ENCODE peak calls at places on chromosomes 5 and 9, in six cellular contexts. C, E, G, B, R and U are unnamed samples.

GRCh38 chr5:2758632-2759031 is 7.2 kb upstream of the IRX2 start:
- DNase-seq in B (no peak), E (no peak), R (no peak), G (no peak), C (no peak), U (peak; percentile 86)

GRCh38 chr5:1730487-1730847 is 69.2 kb downstream of the MRPL36 start:
- DNase-seq in G (no peak), R (no peak), C (peak; percentile 2), B (no peak), E (no peak), U (no peak)

GRCh38 chr9:83013261-83013610 is 49.7 kb downstream of the RASEF start:
- DNase-seq in E (no peak), R (no peak), C (no peak), B (no peak), G (no peak), U (no peak)

GRCh38 chr9:137615387-137615871 is 3.4 kb upstream of the EHMT1 start:
- DNase-seq in B (no peak), R (no peak), E (no peak), C (no peak), G (no peak), U (no peak)

GRCh38 chr5:133565993-133566392 is 46.3 kb downstream of the FSTL4 start:
- DNase-seq in G (no peak), C (peak; percentile 16), E (no peak), B (peak; percentile 10), R (no peak), U (peak; percentile 59)

GRCh38 chr9:90870646-90871326 is 69.2 kb downstream of the SYK start:
- DNase-seq in E (no peak), B (peak; percentile 53), R (no peak), C (no peak), G (no peak), U (peak; percentile 59)

GRCh38 chr5:40781843-40782409 is 16.2 kb downstream of the PRKAA1 start:
- DNase-seq in C (peak; percentile 11), E (no peak), R (peak; percentile 25), G (no peak), B (peak; percentile 15), U (no peak)

GRCh38 chr5:114223866-114224265 is 138.0 kb upstream of the KCNN2 start:
- DNase-seq in G (no peak), B (peak; percentile 27), R (no peak), C (no peak), E (no peak), U (peak; percentile 46)

GRCh38 chr9:130939405-130939941 is 426 bp upstream of the FIBCD1 start:
- DNase-seq in G (no peak), E (no peak), R (no peak), B (no peak), C (no peak), U (peak; percentile 32)

GRCh38 chr5:176876506-176877431 is 22.4 kb downstream of the HK3 start:
- DNase-seq in C (no peak), G (no peak), E (no peak), B (no peak), R (no peak), U (no peak)

GRCh38 chr5:83955916-83956315 is 235.3 kb upstream of the HAPLN1 start:
- DNase-seq in G (no peak), E (no peak), C (no peak), B (no peak), R (no peak), U (peak; percentile 41)

GRCh38 chr9:85142461-85143401 is 473.2 kb downstream of the NTRK2 start:
- DNase-seq in C (no peak), G (no peak), B (no peak), R (peak; percentile 55), E (peak; percentile 43), U (peak; percentile 65)

GRCh38 chr5:55402199-55402598 is 94.4 kb downstream of the MTREX start:
- DNase-seq in G (no peak), E (no peak), C (no peak), B (no peak), R (no peak), U (peak; percentile 20)

GRCh38 chr5:104659497-104659896 is 1096.9 kb upstream of the NUDT12 start:
- DNase-seq in E (no peak), G (no peak), R (no peak), C (no peak), B (no peak), U (no peak)

GRCh38 chr5:68067353-68067752 is 148.2 kb upstream of the PIK3R1 start:
- DNase-seq in G (no peak), C (no peak), E (no peak), B (no peak), R (no peak), U (peak; percentile 47)

GRCh38 chr5:66134407-66134843 is 9.7 kb upstream of the SREK1 start:
- DNase-seq in E (no peak), R (no peak), G (no peak), B (peak; percentile 19), C (peak; percentile 5), U (no peak)

GRCh38 chr5:150007050-150007449 is 6.5 kb downstream of the HMGXB3 start:
- DNase-seq in C (no peak), R (no peak), E (no peak), G (no peak), B (no peak), U (no peak)

GRCh38 chr5:98308231-98308630 is 465.2 kb upstream of the RGMB start:
- DNase-seq in R (no peak), C (no peak), E (no peak), G (no peak), B (no peak), U (peak; percentile 37)

GRCh38 chr5:4373051-4373450 is 767.1 kb upstream of the ADAMTS16 start:
- DNase-seq in C (no peak), G (no peak), E (no peak), R (no peak), B (no peak), U (no peak)

GRCh38 chr5:134555889-134556311 is 30.4 kb downstream of the JADE2 start:
- DNase-seq in C (no peak), R (peak; percentile 72), E (no peak), B (peak; percentile 55), G (peak; percentile 63), U (peak; percentile 51)

GRCh38 chr5:138468133-138468965 is 3.1 kb downstream of the EGR1 start:
- DNase-seq in C (no peak), R (no peak), G (no peak), E (no peak), B (no peak), U (peak; percentile 58)

DNA sequence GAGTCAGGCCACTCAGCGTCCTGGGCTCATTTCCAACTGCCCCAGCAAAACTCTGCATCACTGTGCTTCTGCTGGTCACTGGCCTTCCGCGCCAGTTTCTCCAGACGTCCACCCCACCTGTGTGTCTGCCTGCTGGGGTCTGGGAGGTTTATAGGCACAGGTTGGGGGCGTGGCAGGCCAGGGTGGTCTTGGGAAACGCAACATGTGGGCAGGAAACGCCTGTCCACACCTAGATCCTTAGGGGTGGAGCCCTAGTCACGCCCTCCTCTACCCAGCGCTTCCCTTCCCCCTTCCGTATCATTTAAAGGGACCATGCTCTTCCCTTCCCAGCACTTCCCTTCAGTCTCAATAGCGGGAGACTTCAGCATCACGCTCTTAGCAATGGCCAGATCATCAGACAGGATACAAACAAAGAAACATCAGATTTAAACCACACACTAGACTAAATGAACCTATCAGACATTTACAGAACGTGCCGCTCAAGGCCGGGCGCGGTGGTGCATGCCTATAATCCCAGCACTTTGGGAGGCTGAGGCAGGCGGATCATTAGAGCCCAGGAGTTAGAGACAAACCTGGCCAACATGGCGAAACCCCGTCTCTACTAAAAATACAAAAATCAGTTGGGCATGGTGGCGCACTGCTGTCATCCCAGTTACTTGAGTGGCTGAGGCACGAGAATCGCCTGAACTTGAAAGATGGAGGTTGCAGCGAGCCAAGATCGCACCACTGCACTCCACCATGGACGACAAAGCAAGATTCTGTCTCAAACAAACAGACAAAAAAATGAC is 11.8 kb upstream of the BTNL9 start:
- DNase-seq in E (no peak), R (no peak), B (peak; percentile 28), C (no peak), G (no peak), U (no peak)
- H3K4me3 ChIP-seq in E (no peak overlapping the region), R (no peak overlapping the region), B (no peak overlapping the region), C (no peak overlapping the region), G (no peak overlapping the region), U (no peak overlapping the region)

GRCh38 chr5:74035521-74035937 is 409.5 kb downstream of the ARHGEF28 start:
- DNase-seq in B (peak; percentile 37), R (no peak), E (no peak), C (peak; percentile 63), G (no peak), U (peak; percentile 64)
- TF ChIP-seq CTCF in B (no peak), R (peak; percentile 51), E (peak; percentile 48), C (peak; percentile 52), G (no peak), U (peak; percentile 41)

DNA sequence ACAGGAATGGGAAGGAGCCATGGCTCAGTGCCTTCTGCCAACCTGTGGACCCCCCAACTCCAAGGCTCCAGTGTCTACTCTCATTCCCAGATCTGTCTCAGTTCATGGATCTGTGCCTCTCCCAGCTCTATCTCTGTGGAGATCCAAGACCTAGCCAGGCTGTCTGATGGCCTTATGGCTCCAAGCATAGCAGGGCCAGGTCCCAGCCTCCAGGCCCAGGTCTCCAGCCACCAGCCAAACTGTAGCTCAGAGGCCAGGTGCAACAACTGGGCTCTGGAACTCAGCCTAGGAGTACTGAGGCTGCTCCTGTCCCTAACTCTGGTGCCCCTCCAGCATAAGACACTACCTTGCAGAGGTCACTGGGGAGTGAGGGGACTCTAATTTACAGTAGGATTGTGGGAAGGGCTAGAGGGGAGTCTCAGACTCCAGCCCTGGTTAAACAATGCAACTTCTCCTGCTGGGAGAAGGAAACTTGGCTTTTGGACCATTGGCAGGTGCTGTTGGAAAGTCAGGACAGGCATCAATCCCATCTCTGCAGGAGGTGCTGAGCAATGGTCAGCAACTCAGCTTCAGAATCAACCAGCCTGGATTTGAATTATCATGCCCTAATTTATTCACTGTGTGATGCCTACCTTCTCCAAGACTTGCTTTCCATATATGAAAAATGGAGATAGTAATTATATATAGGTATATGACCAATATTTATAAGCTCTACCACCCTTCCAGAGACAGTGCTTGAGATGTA is 63.0 kb downstream of the PCDH1 start:
- DNase-seq in G (no peak), E (no peak), B (no peak), C (no peak), R (no peak), U (no peak)
- H3K4me3 ChIP-seq in G (no peak overlapping the region), E (no peak overlapping the region), B (no peak overlapping the region), C (no peak overlapping the region), R (no peak overlapping the region), U (no peak overlapping the region)

GRCh38 chr5:167892352-167893115 is 398.9 kb upstream of the WWC1 start:
- DNase-seq in C (no peak), R (no peak), E (no peak), B (no peak), G (no peak), U (no peak)

GRCh38 chr5:167889276-167889675 is 402.2 kb upstream of the WWC1 start:
- DNase-seq in C (no peak), E (no peak), B (no peak), R (no peak), G (no peak), U (no peak)

GRCh38 chr5:167893271-167893670 is 398.2 kb upstream of the WWC1 start:
- DNase-seq in G (no peak), C (no peak), E (no peak), B (no peak), R (no peak), U (no peak)

DNA sequence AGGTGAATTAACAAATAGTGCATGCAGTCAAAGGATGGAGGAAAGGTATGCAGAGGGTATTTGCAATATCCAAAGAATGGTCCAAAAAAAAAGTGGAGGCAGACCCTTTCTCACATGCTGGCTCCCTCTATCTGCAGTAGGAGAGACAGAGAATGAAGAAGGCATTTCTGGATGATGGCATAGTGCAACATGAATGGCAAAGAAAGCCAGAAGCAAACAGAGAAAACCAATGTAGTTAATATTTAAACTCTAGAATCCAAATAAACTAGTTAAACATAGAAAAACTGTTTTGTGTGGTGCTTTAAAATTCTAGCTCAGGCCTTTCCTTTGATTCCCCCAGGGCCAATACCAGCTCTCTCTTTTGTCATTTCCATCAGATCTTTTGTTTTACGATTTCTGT is 403.1 kb upstream of the WWC1 start:
- DNase-seq in B (no peak), G (no peak), E (no peak), R (no peak), C (no peak), U (no peak)
- TF ChIP-seq CTCF in B (no peak), G (no peak), E (no peak), R (no peak), C (no peak), U (no peak)